ENCODE peak calls at places on chromosomes 6 and 20, in six cellular contexts. One of them, this sample, is unnamed. For H3K9me3, the result is how much of the 10 kb centered on the place peaks cover.

GRCh38 chr6:13026100-13026499 is 302.2 kb downstream of the TBC1D7 start:
- DNase-seq in mesenchymal stem cell: no peak
- DNase-seq in trophoblast cell: no peak
- DNase-seq in IMR-90: no peak
- DNase-seq in H9: no peak
- DNase-seq in H1: no peak
- DNase-seq in this sample: no peak

GRCh38 chr6:88761237-88762031 is 202.0 kb downstream of the RNGTT start:
- DNase-seq in trophoblast cell: no peak
- DNase-seq in H1: no peak
- DNase-seq in IMR-90: no peak
- DNase-seq in H9: no peak
- DNase-seq in mesenchymal stem cell: no peak
- DNase-seq in this sample: no peak

GRCh38 chr20:36273414-36274247 is 32.5 kb upstream of the DLGAP4 start:
- DNase-seq in H1: peak
- DNase-seq in trophoblast cell: peak
- DNase-seq in IMR-90: peak
- DNase-seq in mesenchymal stem cell: peak
- DNase-seq in H9: no peak
- DNase-seq in this sample: no peak

GRCh38 chr6:26122402-26122792 is 35.2 kb downstream of the HFE start:
- DNase-seq in mesenchymal stem cell: peak
- DNase-seq in trophoblast cell: peak
- DNase-seq in H1: peak
- DNase-seq in IMR-90: no peak
- DNase-seq in H9: peak
- DNase-seq in this sample: no peak

GRCh38 chr20:36271639-36272546 is 34.2 kb upstream of the DLGAP4 start:
- DNase-seq in mesenchymal stem cell: no peak
- DNase-seq in IMR-90: no peak
- DNase-seq in trophoblast cell: peak
- DNase-seq in H1: no peak
- DNase-seq in H9: no peak
- DNase-seq in this sample: no peak

GRCh38 chr6:105759946-105760345 is 326.2 kb upstream of the PRDM1 start:
- DNase-seq in IMR-90: peak
- DNase-seq in H9: no peak
- DNase-seq in H1: no peak
- DNase-seq in trophoblast cell: peak
- DNase-seq in mesenchymal stem cell: peak
- DNase-seq in this sample: no peak

GRCh38 chr6:112330877-112331260 is 16.3 kb upstream of the RFPL4B start:
- DNase-seq in mesenchymal stem cell: no peak
- DNase-seq in H1: no peak
- DNase-seq in IMR-90: no peak
- DNase-seq in H9: no peak
- DNase-seq in trophoblast cell: no peak
- DNase-seq in this sample: no peak

GRCh38 chr20:63553933-63554290 is at the start of gene FNDC11:
- DNase-seq in H1: peak
- DNase-seq in H9: peak
- DNase-seq in IMR-90: no peak
- DNase-seq in trophoblast cell: no peak
- DNase-seq in mesenchymal stem cell: peak
- DNase-seq in this sample: peak

GRCh38 chr6:36386495-36387439 is 702 bp downstream of the ETV7 start:
- DNase-seq in IMR-90: peak
- DNase-seq in H9: peak
- DNase-seq in trophoblast cell: peak
- DNase-seq in mesenchymal stem cell: peak
- DNase-seq in H1: peak
- DNase-seq in this sample: no peak

GRCh38 chr6:153084393-153084792 is 46.7 kb downstream of the RGS17 start:
- DNase-seq in mesenchymal stem cell: peak
- DNase-seq in trophoblast cell: no peak
- DNase-seq in H1: no peak
- DNase-seq in IMR-90: peak
- DNase-seq in H9: no peak
- DNase-seq in this sample: no peak

GRCh38 chr6:54419885-54420284 is 111.6 kb downstream of the TINAG start:
- DNase-seq in mesenchymal stem cell: peak
- DNase-seq in IMR-90: peak
- DNase-seq in H9: no peak
- DNase-seq in trophoblast cell: peak
- DNase-seq in H1: no peak
- DNase-seq in this sample: no peak

GRCh38 chr6:109449789-109450673 is 5.5 kb downstream of the MICAL1 start:
- DNase-seq in trophoblast cell: no peak
- DNase-seq in mesenchymal stem cell: no peak
- DNase-seq in IMR-90: no peak
- DNase-seq in H9: no peak
- DNase-seq in H1: no peak
- DNase-seq in this sample: no peak

GRCh38 chr6:145707397-145707796 is 27.9 kb downstream of the EPM2A start:
- DNase-seq in H9: no peak
- DNase-seq in H1: no peak
- DNase-seq in IMR-90: no peak
- DNase-seq in trophoblast cell: no peak
- DNase-seq in mesenchymal stem cell: no peak
- DNase-seq in this sample: no peak

GRCh38 chr20:15992564-15992963 is 580.7 kb downstream of the KIF16B start:
- DNase-seq in H9: no peak
- DNase-seq in mesenchymal stem cell: no peak
- DNase-seq in trophoblast cell: no peak
- DNase-seq in IMR-90: no peak
- DNase-seq in H1: no peak
- DNase-seq in this sample: no peak

GRCh38 chr6:146892613-146893401 is 294.0 kb downstream of the ADGB start:
- DNase-seq in H1: no peak
- DNase-seq in trophoblast cell: peak
- DNase-seq in H9: no peak
- DNase-seq in IMR-90: peak
- DNase-seq in mesenchymal stem cell: peak
- DNase-seq in this sample: no peak

GRCh38 chr6:144659202-144659731 is 374.1 kb downstream of the UTRN start:
- DNase-seq in IMR-90: peak
- DNase-seq in H9: peak
- DNase-seq in trophoblast cell: no peak
- DNase-seq in H1: no peak
- DNase-seq in mesenchymal stem cell: peak
- DNase-seq in this sample: peak

GRCh38 chr20:5890773-5891441 is 59.4 kb downstream of the TRMT6 start:
- DNase-seq in trophoblast cell: peak
- DNase-seq in IMR-90: no peak
- DNase-seq in mesenchymal stem cell: no peak
- DNase-seq in H1: no peak
- DNase-seq in H9: no peak
- DNase-seq in this sample: no peak

GRCh38 chr6:106411643-106412200 is 51.2 kb downstream of the CRYBG1 start:
- DNase-seq in mesenchymal stem cell: no peak
- DNase-seq in trophoblast cell: no peak
- DNase-seq in IMR-90: no peak
- DNase-seq in H1: no peak
- DNase-seq in H9: peak
- DNase-seq in this sample: no peak

DNA sequence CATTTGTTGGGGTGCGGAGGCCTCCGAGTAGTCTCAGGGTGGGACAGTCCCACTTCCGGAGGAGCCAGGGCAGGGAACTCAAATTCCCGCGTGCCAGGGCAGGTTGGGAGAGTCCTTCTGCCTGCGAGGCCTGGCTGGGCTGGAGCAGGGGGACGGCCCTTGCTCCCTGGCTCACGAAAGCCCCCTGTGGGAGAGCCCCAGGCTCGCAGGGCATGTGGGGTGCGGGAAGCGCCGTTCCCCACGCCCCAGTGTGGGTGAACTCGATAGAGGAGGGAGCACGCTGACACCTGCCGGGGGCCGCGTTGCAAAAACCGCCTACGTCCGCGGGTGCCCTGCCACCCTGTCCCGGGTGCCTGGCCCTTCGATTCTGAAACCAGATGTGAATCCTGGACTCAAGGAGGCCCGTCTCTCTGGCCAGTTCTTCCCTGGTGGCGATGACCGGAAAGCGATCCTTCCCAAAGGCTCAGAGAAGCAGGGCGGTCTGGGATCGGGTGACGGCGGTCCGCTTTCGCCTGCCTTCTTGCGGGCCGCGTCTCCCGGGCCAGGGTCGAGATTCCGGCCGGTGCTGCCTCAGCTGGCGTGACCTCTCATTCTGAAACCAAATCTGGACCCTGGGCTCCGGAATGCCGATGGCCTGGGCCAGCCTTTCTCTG is 1846.5 kb upstream of the DEFB115 start:
- DNase-seq in mesenchymal stem cell: no peak
- DNase-seq in H9: no peak
- DNase-seq in trophoblast cell: no peak
- DNase-seq in IMR-90: no peak
- DNase-seq in H1: no peak
- DNase-seq in this sample: no peak
- H3K9me3 ChIP-seq in mesenchymal stem cell: under half
- H3K9me3 ChIP-seq in H9: under half
- H3K9me3 ChIP-seq in trophoblast cell: under half
- H3K9me3 ChIP-seq in IMR-90: under half
- H3K9me3 ChIP-seq in H1: under half
- H3K9me3 ChIP-seq in this sample: under half

DNA sequence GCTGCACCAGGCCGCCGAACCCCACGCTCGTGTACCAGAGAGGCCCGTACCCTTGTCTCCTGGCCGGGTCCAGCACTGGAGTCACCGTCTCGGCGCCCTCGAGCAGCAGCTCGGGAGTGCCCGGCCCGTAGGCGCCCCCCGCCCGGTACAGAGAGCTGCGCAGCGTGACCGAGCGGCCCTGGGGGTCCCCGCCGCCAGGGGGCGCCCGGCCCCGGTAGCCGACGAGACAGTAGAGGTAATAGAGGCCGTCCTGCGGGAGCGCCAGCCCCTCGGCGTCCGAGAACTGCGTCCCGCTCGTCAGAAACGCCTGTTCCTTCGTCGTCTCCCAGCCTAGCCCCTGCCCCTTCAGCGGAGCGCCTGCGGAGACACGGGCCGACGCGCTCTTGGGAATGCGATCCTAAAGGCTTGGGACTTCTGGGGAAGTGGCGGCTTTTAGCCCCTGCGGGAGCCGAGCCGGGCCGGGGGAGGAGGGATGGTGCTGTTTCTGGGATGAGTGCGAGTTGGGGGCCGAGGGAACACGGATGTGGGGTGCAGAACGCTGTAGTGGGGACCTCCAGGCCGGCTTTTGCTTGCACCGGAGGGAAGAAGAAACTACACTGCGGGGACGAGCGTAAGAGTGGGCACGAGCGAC is 1.3 kb downstream of the LTB start:
- DNase-seq in H1: peak
- DNase-seq in mesenchymal stem cell: peak
- DNase-seq in IMR-90: peak
- DNase-seq in trophoblast cell: peak
- DNase-seq in H9: peak
- DNase-seq in this sample: peak
- H2BK5ac ChIP-seq in H1: peak
- H2BK5ac ChIP-seq in mesenchymal stem cell: no peak
- H2BK5ac ChIP-seq in IMR-90: no peak
- H2BK5ac ChIP-seq in trophoblast cell: peak
- H2BK5ac ChIP-seq in H9: no peak
- H2BK5ac ChIP-seq in this sample: no peak

GRCh38 chr6:167441653-167442644 is 117.1 kb downstream of the TTLL2 start:
- DNase-seq in H9: peak
- DNase-seq in H1: peak
- DNase-seq in IMR-90: no peak
- DNase-seq in mesenchymal stem cell: peak
- DNase-seq in trophoblast cell: peak
- DNase-seq in this sample: peak
- H4K8ac ChIP-seq in H9: no peak
- H4K8ac ChIP-seq in H1: no peak
- H4K8ac ChIP-seq in IMR-90: no peak
- H4K8ac ChIP-seq in mesenchymal stem cell: no peak
- H4K8ac ChIP-seq in trophoblast cell: no peak
- H4K8ac ChIP-seq in this sample: no peak

DNA sequence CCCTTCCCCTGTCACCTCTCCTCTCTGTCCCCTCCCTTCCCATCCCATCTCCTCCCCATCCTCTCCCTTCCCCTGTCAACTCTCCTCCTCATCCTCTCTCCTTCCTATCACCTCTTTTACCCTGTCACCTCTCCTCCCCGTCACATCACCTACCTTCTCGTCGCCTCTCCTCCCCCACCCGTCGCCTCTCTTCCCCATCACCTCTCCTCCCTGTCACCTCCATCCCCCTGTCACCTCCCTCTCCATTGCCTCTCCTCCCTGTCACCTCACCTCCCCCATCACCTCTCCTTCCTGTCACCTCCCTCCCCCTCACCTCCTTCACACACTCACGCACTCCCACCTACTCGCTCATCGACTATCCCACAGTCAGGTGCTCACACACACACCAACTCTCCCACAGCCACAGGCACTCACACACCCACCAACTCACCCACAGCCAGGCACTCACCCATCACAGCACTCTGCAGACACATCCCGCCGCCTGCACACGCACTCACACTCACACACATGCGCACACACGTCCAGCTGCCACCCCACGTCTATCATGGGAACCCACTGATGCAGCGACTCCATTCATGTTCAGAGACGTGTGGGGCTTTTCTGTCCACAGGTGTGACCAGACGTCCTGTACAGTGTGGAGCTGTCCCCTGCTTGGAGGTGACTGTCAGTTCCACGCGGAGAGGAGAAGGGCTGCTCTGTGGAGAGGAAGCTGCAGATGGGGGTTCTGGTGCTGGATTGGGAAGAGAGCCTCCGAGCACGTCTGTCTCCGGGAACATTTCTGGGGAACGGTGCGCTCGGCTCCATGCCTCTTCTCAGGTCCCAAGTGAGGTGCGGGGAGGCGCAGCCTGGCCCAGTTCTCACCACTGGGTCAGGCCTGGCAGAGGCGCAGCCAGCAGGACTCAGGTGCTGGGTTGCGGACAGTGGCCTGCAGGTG is 184.3 kb downstream of the TTLL2 start:
- DNase-seq in mesenchymal stem cell: no peak
- DNase-seq in H1: no peak
- DNase-seq in H9: no peak
- DNase-seq in trophoblast cell: no peak
- DNase-seq in IMR-90: no peak
- DNase-seq in this sample: no peak
- H3K9me3 ChIP-seq in mesenchymal stem cell: under half
- H3K9me3 ChIP-seq in H1: under half
- H3K9me3 ChIP-seq in H9: under half
- H3K9me3 ChIP-seq in trophoblast cell: under half
- H3K9me3 ChIP-seq in IMR-90: under half
- H3K9me3 ChIP-seq in this sample: under half